ENCODE peak calls at places on chromosomes 7 and 10, in four cellular contexts. W is A549, P is testis, Q is IMR-90. L is an unnamed sample. For H3K4me1, the result is how much of the 10 kb centered on the place peaks cover.

GRCh38 chr10:64320448-64320847 is 799.2 kb downstream of the REEP3 start:
- DNase-seq in W (no peak), P (no peak), Q (no peak), L (no peak)

GRCh38 chr7:157874870-157875229 is 538.0 kb downstream of the DNAJB6 start:
- DNase-seq in W (no peak), P (no peak), Q (no peak), L (no peak)

GRCh38 chr7:37359662-37360444 is 88.8 kb downstream of the ELMO1 start:
- DNase-seq in W (no peak), P (no peak), Q (no peak), L (no peak)

GRCh38 chr10:132097609-132098377 is 32.0 kb downstream of the JAKMIP3 start:
- DNase-seq in W (no peak), P (no peak), Q (no peak), L (peak)

GRCh38 chr10:62268027-62268398 is 631 bp downstream of the RTKN2 start:
- DNase-seq in W (no peak), P (no peak), Q (no peak), L (no peak)

GRCh38 chr7:32958046-32959025 is 1.1 kb downstream of the FKBP9 start:
- DNase-seq in W (peak), P (peak), Q (peak), L (no peak)

GRCh38 chr7:1526271-1526754 is 4.2 kb upstream of the MAFK start:
- DNase-seq in W (peak), P (no peak), Q (no peak), L (no peak)

GRCh38 chr10:93815304-93816091 is 57.8 kb downstream of the LGI1 start:
- DNase-seq in W (no peak), P (peak), Q (no peak), L (no peak)

GRCh38 chr7:33547880-33548279 is 357.5 kb upstream of the BMPER start:
- DNase-seq in W (no peak), P (no peak), Q (peak), L (no peak)

DNA sequence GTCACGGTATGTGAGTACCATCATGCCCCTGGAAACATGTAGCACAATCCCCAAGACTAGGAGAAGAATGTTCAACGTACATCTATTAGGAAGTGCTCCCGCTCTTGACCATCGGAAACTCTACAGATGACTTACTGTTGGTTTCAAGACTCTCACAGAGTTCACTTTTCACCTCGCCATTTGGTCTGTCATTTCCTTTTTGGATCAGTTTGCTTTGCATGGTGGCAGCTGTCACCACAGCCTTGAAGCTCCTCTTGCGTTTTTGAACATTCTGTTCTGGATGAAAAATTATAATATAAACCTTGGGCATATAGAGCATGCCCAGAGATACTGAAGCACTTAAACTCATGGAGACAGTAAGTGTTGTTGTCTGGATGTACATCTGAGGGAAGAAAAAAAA is 806.8 kb downstream of the GRM8 start:
- DNase-seq in W (no peak), P (no peak), Q (no peak), L (no peak)
- TF ChIP-seq POLR2A in W (no peak), P (no peak), Q (no peak), L (no peak)

GRCh38 chr10:121594623-121595320 is 3.5 kb downstream of the FGFR2 start:
- DNase-seq in W (no peak), P (no peak), Q (no peak), L (no peak)
- H3K4me1 ChIP-seq in W (under half), P (under half), Q (under half), L (under half)

GRCh38 chr10:59064759-59065498 is 111.5 kb upstream of the PHYHIPL start:
- DNase-seq in W (no peak), P (no peak), Q (no peak), L (no peak)
- H3K27ac ChIP-seq in W (no peak), P (no peak), Q (no peak), L (no peak)

GRCh38 chr10:7484456-7485266 is 73.8 kb upstream of the SFMBT2 start:
- DNase-seq in W (no peak), P (no peak), Q (no peak), L (no peak)
- TF ChIP-seq POLR2A in W (no peak), P (no peak), Q (no peak), L (no peak)

GRCh38 chr10:110852255-110852896 is 19.4 kb upstream of the PDCD4 start:
- DNase-seq in W (no peak), P (peak), Q (peak), L (peak)

GRCh38 chr10:110850990-110851389 is 20.7 kb upstream of the PDCD4 start:
- DNase-seq in W (no peak), P (peak), Q (no peak), L (peak)

GRCh38 chr10:110847351-110847750 is 24.4 kb upstream of the PDCD4 start:
- DNase-seq in W (no peak), P (no peak), Q (no peak), L (no peak)

GRCh38 chr10:110848106-110848505 is 23.6 kb upstream of the PDCD4 start:
- DNase-seq in W (no peak), P (no peak), Q (no peak), L (no peak)

GRCh38 chr10:110850099-110850498 is 21.6 kb upstream of the PDCD4 start:
- DNase-seq in W (no peak), P (no peak), Q (no peak), L (no peak)
- H3K4me1 ChIP-seq in W (under half), P (under half), Q (under half), L (under half)

GRCh38 chr10:5692476-5693358 is 8.1 kb downstream of the TASOR2 start:
- DNase-seq in W (peak), P (peak), Q (peak), L (no peak)

GRCh38 chr10:5688587-5688986 is 3.9 kb downstream of the TASOR2 start:
- DNase-seq in W (no peak), P (no peak), Q (no peak), L (no peak)

GRCh38 chr10:5694573-5694972 is 9.9 kb downstream of the TASOR2 start:
- DNase-seq in W (no peak), P (no peak), Q (no peak), L (no peak)

GRCh38 chr10:5697342-5697741 is 12.7 kb downstream of the TASOR2 start:
- DNase-seq in W (no peak), P (no peak), Q (no peak), L (no peak)

GRCh38 chr10:5691786-5692185 is 7.1 kb downstream of the TASOR2 start:
- DNase-seq in W (no peak), P (no peak), Q (no peak), L (no peak)
- H3K27ac ChIP-seq in W (no peak), P (no peak), Q (no peak), L (no peak)

GRCh38 chr10:43140414-43140813 is 2.2 kb downstream of the CSGALNACT2 start:
- DNase-seq in W (peak), P (no peak), Q (peak), L (no peak)
- TF ChIP-seq POLR2A in W (no peak), P (no peak), Q (no peak), L (no peak)

GRCh38 chr10:32326680-32327363 is 20.1 kb downstream of the EPC1 start:
- DNase-seq in W (no peak), P (no peak), Q (no peak), L (no peak)
- H3K4me1 ChIP-seq in W (under half), P (under half), Q (under half), L (half or more)

DNA sequence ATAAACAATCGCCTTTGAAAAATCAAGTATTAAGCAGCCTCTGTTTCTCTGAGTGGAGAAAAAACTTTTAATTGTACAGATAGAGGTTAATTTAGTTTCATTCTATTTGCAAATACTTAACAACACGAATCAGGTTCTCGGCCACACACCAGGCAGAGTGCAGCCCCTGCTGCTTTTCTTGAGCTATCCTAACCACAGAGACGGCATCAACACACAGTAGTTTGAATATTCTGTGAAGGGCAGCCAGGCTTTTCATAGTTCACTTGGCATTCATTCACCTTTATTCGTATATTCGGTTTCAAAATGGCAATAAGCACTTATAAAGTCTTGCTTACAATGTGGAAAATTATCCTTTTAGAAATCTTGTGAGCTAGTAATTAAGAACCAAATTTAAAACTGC is 5.7 kb downstream of the ADARB2 start:
- DNase-seq in W (no peak), P (no peak), Q (no peak), L (no peak)
- H3K27ac ChIP-seq in W (no peak), P (no peak), Q (no peak), L (no peak)